ENCODE peak calls at places on chromosome 2, in six cellular contexts. One of them, this sample, is unnamed.

GRCh38 chr2:203685081-203685621 is 21.3 kb upstream of the CD28 start:
- DNase-seq in left cardiac atrium: peak
- DNase-seq in nephron progenitor cell: no peak
- DNase-seq in left ventricle myocardium inferior: no peak
- DNase-seq in AG20443: peak
- DNase-seq in stimulated activated naive CD8-positive, alpha-beta T cell treated with anti-CD3 and anti-CD28 coated beads, Interleukin-15, amount 100 ng/mL, for 72 hours: no peak
- DNase-seq in this sample: no peak

GRCh38 chr2:62596061-62596658 is 90.2 kb upstream of the TMEM17 start:
- DNase-seq in left cardiac atrium: no peak
- DNase-seq in stimulated activated naive CD8-positive, alpha-beta T cell treated with anti-CD3 and anti-CD28 coated beads, Interleukin-15, amount 100 ng/mL, for 72 hours: no peak
- DNase-seq in left ventricle myocardium inferior: no peak
- DNase-seq in nephron progenitor cell: no peak
- DNase-seq in AG20443: peak
- DNase-seq in this sample: peak

GRCh38 chr2:70948350-70949003 is 12.8 kb downstream of the ATP6V1B1 start:
- DNase-seq in stimulated activated naive CD8-positive, alpha-beta T cell treated with anti-CD3 and anti-CD28 coated beads, Interleukin-15, amount 100 ng/mL, for 72 hours: peak
- DNase-seq in AG20443: peak
- DNase-seq in nephron progenitor cell: peak
- DNase-seq in left ventricle myocardium inferior: peak
- DNase-seq in left cardiac atrium: peak
- DNase-seq in this sample: peak

GRCh38 chr2:131039535-131039907 is 53.7 kb downstream of the FAM168B start:
- DNase-seq in nephron progenitor cell: no peak
- DNase-seq in AG20443: no peak
- DNase-seq in left ventricle myocardium inferior: no peak
- DNase-seq in left cardiac atrium: no peak
- DNase-seq in stimulated activated naive CD8-positive, alpha-beta T cell treated with anti-CD3 and anti-CD28 coated beads, Interleukin-15, amount 100 ng/mL, for 72 hours: no peak
- DNase-seq in this sample: peak

GRCh38 chr2:66494708-66495107 is 59.8 kb downstream of the MEIS1 start:
- DNase-seq in AG20443: peak
- DNase-seq in stimulated activated naive CD8-positive, alpha-beta T cell treated with anti-CD3 and anti-CD28 coated beads, Interleukin-15, amount 100 ng/mL, for 72 hours: no peak
- DNase-seq in left ventricle myocardium inferior: no peak
- DNase-seq in left cardiac atrium: peak
- DNase-seq in nephron progenitor cell: no peak
- DNase-seq in this sample: peak

GRCh38 chr2:239197146-239197545 is 203.7 kb downstream of the HDAC4 start:
- DNase-seq in left cardiac atrium: no peak
- DNase-seq in left ventricle myocardium inferior: no peak
- DNase-seq in nephron progenitor cell: no peak
- DNase-seq in AG20443: no peak
- DNase-seq in stimulated activated naive CD8-positive, alpha-beta T cell treated with anti-CD3 and anti-CD28 coated beads, Interleukin-15, amount 100 ng/mL, for 72 hours: no peak
- DNase-seq in this sample: peak

GRCh38 chr2:182542501-182543258 is 115.8 kb upstream of the PDE1A start:
- DNase-seq in AG20443: peak
- DNase-seq in stimulated activated naive CD8-positive, alpha-beta T cell treated with anti-CD3 and anti-CD28 coated beads, Interleukin-15, amount 100 ng/mL, for 72 hours: no peak
- DNase-seq in nephron progenitor cell: no peak
- DNase-seq in left cardiac atrium: no peak
- DNase-seq in left ventricle myocardium inferior: no peak
- DNase-seq in this sample: no peak

GRCh38 chr2:173043466-173043865 is 32.2 kb upstream of the MAP3K20 start:
- DNase-seq in stimulated activated naive CD8-positive, alpha-beta T cell treated with anti-CD3 and anti-CD28 coated beads, Interleukin-15, amount 100 ng/mL, for 72 hours: no peak
- DNase-seq in left cardiac atrium: peak
- DNase-seq in AG20443: no peak
- DNase-seq in left ventricle myocardium inferior: peak
- DNase-seq in nephron progenitor cell: no peak
- DNase-seq in this sample: no peak

GRCh38 chr2:129849559-129850160 is 129.8 kb upstream of the RAB6C start:
- DNase-seq in stimulated activated naive CD8-positive, alpha-beta T cell treated with anti-CD3 and anti-CD28 coated beads, Interleukin-15, amount 100 ng/mL, for 72 hours: no peak
- DNase-seq in AG20443: peak
- DNase-seq in left cardiac atrium: no peak
- DNase-seq in left ventricle myocardium inferior: no peak
- DNase-seq in nephron progenitor cell: peak
- DNase-seq in this sample: no peak